ENCODE peak calls at places on chromosome 14, in seven cellular contexts. D, Q, W, X, R, M and I are unnamed samples.
A peak's percentile ranks its signal among the peaks of the same experiment; 100 is the strongest.

GRCh38 chr14:102966681-102967505 is 44.4 kb downstream of the AMN start:
- DNase-seq in Q (no peak), M (no peak), D (no peak), W (no peak), X (no peak), R (no peak), I (no peak)

GRCh38 chr14:74906923-74907620 is 16.0 kb downstream of the RPS6KL1 start:
- DNase-seq in D (no peak), Q (no peak), R (no peak), X (no peak), M (no peak), W (no peak), I (no peak)

GRCh38 chr14:21940887-21941855 is 267.6 kb upstream of the OR4E1 start:
- DNase-seq in W (peak; percentile 44), R (peak; percentile 10), X (no peak), D (peak; percentile 27), M (peak; percentile 0), Q (peak; percentile 24), I (peak; percentile 64)

GRCh38 chr14:64628940-64629403 is 75.3 kb upstream of the PLEKHG3 start:
- DNase-seq in D (peak; percentile 84), Q (no peak), R (no peak), W (peak; percentile 66), X (no peak), M (peak; percentile 79), I (no peak)

GRCh38 chr14:74739293-74740030 is 23.7 kb upstream of the YLPM1 start:
- DNase-seq in X (no peak), M (no peak), R (no peak), W (no peak), D (no peak), Q (no peak), I (no peak)

GRCh38 chr14:92586966-92587365 is 73.4 kb downstream of the RIN3 start:
- DNase-seq in Q (no peak), X (no peak), W (no peak), D (no peak), R (no peak), M (no peak), I (no peak)

GRCh38 chr14:23094666-23095195 is at the start of gene ACIN1:
- DNase-seq in Q (peak; percentile 74), D (peak; percentile 93), W (peak; percentile 91), X (peak; percentile 77), R (peak; percentile 90), M (peak; percentile 93), I (peak; percentile 93)

GRCh38 chr14:52650774-52651173 is 44.6 kb downstream of the ERO1A start:
- DNase-seq in R (peak; percentile 26), M (no peak), Q (no peak), D (peak; percentile 5), X (no peak), W (no peak), I (no peak)

GRCh38 chr14:95649230-95649629 is 37.0 kb upstream of the TCL1B start:
- DNase-seq in M (no peak), W (no peak), D (no peak), X (no peak), Q (no peak), R (no peak), I (no peak)

GRCh38 chr14:102942069-102942468 is 19.6 kb downstream of the AMN start:
- DNase-seq in Q (no peak), R (no peak), M (no peak), X (no peak), W (no peak), D (no peak), I (no peak)

GRCh38 chr14:59189281-59189821 is 884 bp downstream of the DAAM1 start:
- DNase-seq in D (peak; percentile 39), R (peak; percentile 82), M (peak; percentile 33), Q (no peak), X (no peak), W (peak; percentile 54), I (no peak)

GRCh38 chr14:63387691-63388090 is 69.0 kb upstream of the GPHB5 start:
- DNase-seq in Q (no peak), R (no peak), M (no peak), D (no peak), X (no peak), W (no peak), I (no peak)

GRCh38 chr14:96105921-96106441 is 66.8 kb downstream of the C14orf132 start:
- DNase-seq in Q (no peak), R (no peak), D (no peak), X (peak; percentile 45), W (no peak), M (no peak), I (no peak)

GRCh38 chr14:67673451-67673850 is 981 bp downstream of the VTI1B start:
- DNase-seq in X (no peak), M (no peak), W (no peak), Q (no peak), R (no peak), D (peak; percentile 30), I (no peak)
- H3K4me3 ChIP-seq in X (peak overlapping the region; percentile 97), M (peak overlapping the region; percentile 89), W (peak overlapping the region; percentile 77), Q (peak overlapping the region; percentile 80), R (peak overlapping the region; percentile 89), D (peak overlapping the region; percentile 95), I (peak overlapping the region; percentile 77)

GRCh38 chr14:104875412-104875751 is 10.3 kb downstream of the CEP170B start:
- DNase-seq in M (no peak), W (no peak), D (no peak), Q (no peak), X (no peak), R (no peak), I (no peak)

GRCh38 chr14:104872469-104873341 is 7.6 kb downstream of the CEP170B start:
- DNase-seq in D (peak; percentile 58), R (no peak), W (peak; percentile 48), Q (no peak), X (no peak), M (no peak), I (no peak)

GRCh38 chr14:104874571-104875411 is 9.7 kb downstream of the CEP170B start:
- DNase-seq in D (no peak), W (no peak), Q (no peak), M (no peak), X (no peak), R (no peak), I (no peak)

GRCh38 chr14:104873380-104874055 is 8.4 kb downstream of the CEP170B start:
- DNase-seq in X (no peak), Q (no peak), R (no peak), M (no peak), D (no peak), W (no peak), I (no peak)

DNA sequence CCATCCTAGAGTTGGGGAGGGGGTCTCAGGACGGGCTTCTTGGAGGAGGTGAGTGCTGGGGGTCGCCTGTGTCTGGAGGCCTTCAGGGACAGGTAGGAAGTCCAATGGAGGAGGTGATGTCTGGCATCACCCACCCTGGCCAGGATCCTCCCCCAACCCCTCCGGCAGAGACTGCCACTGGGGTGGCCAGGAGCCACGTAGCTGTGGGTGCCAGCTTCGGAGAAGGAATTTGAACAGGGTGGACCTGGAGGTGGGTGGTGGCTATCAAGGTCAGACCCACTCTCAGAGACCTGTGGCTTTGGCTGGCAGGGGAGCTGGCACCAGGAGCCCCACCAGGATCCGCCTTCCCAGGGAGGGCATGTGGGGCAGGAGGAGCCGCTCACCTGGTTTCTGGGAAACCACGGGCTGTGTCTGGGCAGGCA is 9.1 kb downstream of the CEP170B start:
- DNase-seq in W (no peak), R (no peak), M (no peak), D (no peak), X (no peak), Q (no peak), I (no peak)
- H3K4me3 ChIP-seq in W (no peak overlapping the region), R (no peak overlapping the region), M (no peak overlapping the region), D (no peak overlapping the region), X (no peak overlapping the region), Q (no peak overlapping the region), I (no peak overlapping the region)

DNA sequence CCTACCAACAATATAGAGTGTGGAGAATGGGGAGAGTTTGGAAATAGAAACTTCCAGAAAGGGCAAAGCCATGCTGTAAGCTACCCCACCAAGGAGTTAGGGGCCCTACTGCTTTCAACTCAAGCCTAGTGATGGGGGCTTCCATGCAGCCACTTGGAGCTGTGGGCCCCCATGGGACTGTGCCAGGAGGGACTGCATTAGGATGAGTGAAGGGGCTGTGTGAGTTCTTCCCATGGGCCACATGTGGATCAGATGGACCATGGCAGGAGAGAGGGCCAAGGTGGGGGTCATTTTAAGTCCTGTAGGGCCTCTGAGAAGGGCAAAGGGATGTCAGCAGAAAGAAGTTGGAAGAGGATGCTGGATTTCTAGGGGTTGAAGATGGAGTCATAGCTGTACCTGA is 23.1 kb upstream of the CIPC start:
- DNase-seq in R (no peak), D (no peak), M (no peak), Q (no peak), X (no peak), W (no peak), I (no peak)
- H3K4me3 ChIP-seq in R (no peak overlapping the region), D (no peak overlapping the region), M (no peak overlapping the region), Q (no peak overlapping the region), X (peak overlapping the region; percentile 40), W (no peak overlapping the region), I (no peak overlapping the region)

DNA sequence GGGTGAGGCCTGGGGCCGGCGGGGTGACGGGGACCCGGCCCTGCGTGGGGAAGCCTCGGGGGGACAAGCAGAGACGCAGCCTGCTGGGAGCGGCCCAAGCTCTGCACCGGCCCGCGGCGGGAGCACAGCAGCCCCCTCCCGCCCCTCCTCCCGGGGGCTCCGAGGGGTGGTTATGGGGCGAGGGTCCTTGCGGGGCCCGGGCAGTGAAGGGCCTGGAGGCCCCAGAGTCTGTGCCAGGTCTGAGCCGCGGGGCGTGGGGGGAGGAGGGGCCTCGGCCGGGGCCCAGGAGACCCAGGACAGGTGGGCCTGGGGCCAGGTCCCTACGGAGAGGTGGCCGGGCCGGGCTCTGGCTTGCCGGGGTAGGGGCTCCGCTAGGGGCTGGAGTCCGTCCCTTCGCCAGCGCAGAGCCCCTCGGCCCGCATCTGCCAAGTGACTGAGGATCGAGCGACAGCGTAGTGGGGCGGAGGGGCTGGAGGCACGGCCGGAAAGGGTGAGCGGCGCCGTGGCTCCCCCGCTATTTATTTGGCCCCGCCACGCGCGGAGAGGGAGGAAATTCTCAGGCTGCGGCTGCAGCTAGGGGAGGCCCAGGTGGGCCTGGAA is 498 bp downstream of the TMEM121 start:
- DNase-seq in Q (no peak), X (no peak), R (no peak), D (no peak), W (peak; percentile 9), M (no peak), I (no peak)
- H3K4me3 ChIP-seq in Q (peak overlapping the region; percentile 49), X (peak overlapping the region; percentile 80), R (peak overlapping the region; percentile 66), D (peak overlapping the region; percentile 37), W (no peak overlapping the region), M (peak overlapping the region; percentile 54), I (peak overlapping the region; percentile 24)

GRCh38 chr14:70188292-70188607 is 501 bp downstream of the SLC8A3 start:
- DNase-seq in Q (no peak), D (peak; percentile 7), R (no peak), W (no peak), X (no peak), M (peak; percentile 2), I (no peak)

GRCh38 chr14:70189678-70190077 is 927 bp upstream of the SLC8A3 start:
- DNase-seq in Q (no peak), D (no peak), X (no peak), M (no peak), W (no peak), R (no peak), I (no peak)

GRCh38 chr14:70190156-70190555 is 1.4 kb upstream of the SLC8A3 start:
- DNase-seq in X (no peak), D (no peak), M (no peak), R (no peak), Q (no peak), W (no peak), I (no peak)

GRCh38 chr14:70186826-70187483 is 1.8 kb downstream of the SLC8A3 start:
- DNase-seq in Q (no peak), M (peak; percentile 10), R (peak; percentile 21), D (peak; percentile 6), X (no peak), W (peak; percentile 63), I (no peak)

GRCh38 chr14:70188608-70189540 is at the start of gene SLC8A3:
- DNase-seq in X (no peak), D (peak; percentile 48), M (peak; percentile 32), W (peak; percentile 55), Q (no peak), R (peak; percentile 57), I (no peak)
- H3K4me3 ChIP-seq in X (peak within 1 kb of the TSS; percentile 54), D (peak within 1 kb of the TSS; percentile 54), M (peak within 1 kb of the TSS; percentile 39), W (peak within 1 kb of the TSS; percentile 81), Q (no peak within 1 kb of the TSS), R (peak within 1 kb of the TSS; percentile 50), I (peak within 1 kb of the TSS; percentile 33)